ENCODE peak calls at places on chromosomes 6 and 20, in ten cellular contexts. L is PC-3, R is fibroblast of mammary gland, M is neural crest cell, I is fibroblast of pulmonary artery, N is HFFc6, D is choroid plexus epithelial cell, A is heart right ventricle, G is fibroblast of the aortic adventitia, E is activated B cell treated with CpG ODN at 0.5 μM for 24 hours. O is an unnamed sample.

GRCh38 chr6:4358414-4359107 is 223.2 kb upstream of the ECI2 start:
- DNase-seq in I (peak), E (no peak), M (peak), G (peak), A (peak), N (peak), L (peak), D (peak), R (peak), O (peak)

GRCh38 chr20:56359212-56360132 is 698 bp downstream of the FAM210B start:
- DNase-seq in G (peak), E (peak), I (peak), D (peak), A (peak), R (peak), N (peak), L (peak), M (peak), O (peak)

GRCh38 chr20:57401565-57401918 is 10.3 kb downstream of the RBM38 start:
- DNase-seq in A (no peak), L (no peak), E (no peak), D (no peak), I (no peak), R (no peak), M (no peak), G (no peak), N (no peak), O (no peak)

GRCh38 chr20:46398963-46399362 is 7.5 kb downstream of the ELMO2 start:
- DNase-seq in R (no peak), M (no peak), I (no peak), E (no peak), A (no peak), G (no peak), N (no peak), D (no peak), L (no peak), O (no peak)

GRCh38 chr20:41165001-41165882 is 27.9 kb downstream of the PLCG1 start:
- DNase-seq in R (no peak), A (no peak), N (no peak), E (no peak), D (no peak), G (no peak), I (no peak), M (no peak), L (no peak), O (no peak)

GRCh38 chr20:54123587-54124180 is 50.1 kb downstream of the CYP24A1 start:
- DNase-seq in L (peak), M (no peak), I (peak), E (no peak), D (peak), R (peak), N (peak), A (no peak), G (peak), O (peak)

GRCh38 chr6:71072508-71072907 is 115.6 kb upstream of the B3GAT2 start:
- DNase-seq in M (no peak), E (no peak), I (peak), A (no peak), L (no peak), N (no peak), R (peak), D (peak), G (no peak), O (peak)

GRCh38 chr6:20266851-20267608 is 54.8 kb upstream of the MBOAT1 start:
- DNase-seq in I (no peak), E (no peak), G (no peak), M (no peak), D (no peak), L (peak), A (no peak), R (no peak), N (no peak), O (no peak)

GRCh38 chr20:50285376-50286173 is 94.9 kb downstream of the CEBPB start:
- DNase-seq in M (no peak), R (peak), N (peak), D (peak), L (peak), I (peak), E (peak), G (peak), A (no peak), O (no peak)

GRCh38 chr6:21808045-21808470 is 214.5 kb downstream of the SOX4 start:
- DNase-seq in E (no peak), L (peak), D (peak), A (peak), I (peak), M (no peak), R (peak), G (peak), N (peak), O (peak)

GRCh38 chr6:89284081-89284480 is 31.0 kb downstream of the GABRR2 start:
- DNase-seq in N (no peak), D (no peak), G (no peak), A (no peak), I (no peak), L (no peak), M (no peak), E (no peak), R (no peak), O (no peak)

GRCh38 chr20:17565164-17565845 is 4.6 kb upstream of the DSTN start:
- DNase-seq in I (no peak), R (no peak), N (peak), A (no peak), D (peak), L (peak), E (no peak), M (no peak), G (no peak), O (no peak)

DNA sequence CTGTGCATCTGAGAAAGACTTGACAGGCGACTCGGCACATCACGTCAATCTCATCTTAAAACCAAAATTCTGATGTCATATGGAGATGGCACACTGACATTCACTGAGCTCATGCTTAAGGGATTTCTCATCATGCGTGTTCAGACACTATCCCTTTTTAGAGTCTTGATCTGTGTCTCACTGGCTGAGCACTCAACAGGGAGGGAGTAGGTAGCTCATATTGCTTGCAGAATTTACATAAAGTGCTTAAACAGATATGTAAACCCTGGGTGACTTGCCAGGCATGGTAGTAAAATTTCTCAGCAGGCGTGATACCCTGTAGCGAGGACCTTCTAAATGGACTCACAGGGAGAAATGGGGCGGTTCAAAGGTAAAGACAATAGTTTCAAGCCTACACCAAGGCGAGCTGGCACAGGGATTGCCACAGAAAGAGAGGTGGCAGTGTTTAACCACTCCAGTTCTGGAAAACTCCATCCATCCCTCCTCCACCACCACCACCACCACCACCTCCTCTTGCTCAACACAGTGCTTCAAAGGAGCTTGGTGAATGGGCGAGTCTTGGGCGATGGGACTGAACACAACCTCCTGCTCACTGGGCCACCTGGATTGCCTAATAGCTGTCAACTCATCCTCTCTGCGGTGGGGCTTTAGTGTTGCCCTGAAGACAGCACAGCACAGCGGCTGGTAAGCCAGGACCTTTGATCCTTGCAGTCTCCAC is 330.4 kb downstream of the TFAP2A start:
- DNase-seq in E (no peak), I (no peak), M (no peak), R (no peak), L (peak), N (no peak), A (no peak), D (no peak), G (no peak), O (no peak)
- TF ChIP-seq CTCF in E (no peak), I (no peak), M (no peak), R (no peak), L (peak), N (no peak), A (no peak), D (no peak), G (no peak), O (no peak)

GRCh38 chr6:125301435-125302391 is at the start of gene HDDC2:
- DNase-seq in R (peak), M (peak), G (peak), D (peak), E (peak), L (peak), N (peak), A (peak), I (peak), O (peak)
- TF ChIP-seq CTCF in R (no peak), M (no peak), G (no peak), D (no peak), E (no peak), L (no peak), N (no peak), A (no peak), I (no peak), O (no peak)

DNA sequence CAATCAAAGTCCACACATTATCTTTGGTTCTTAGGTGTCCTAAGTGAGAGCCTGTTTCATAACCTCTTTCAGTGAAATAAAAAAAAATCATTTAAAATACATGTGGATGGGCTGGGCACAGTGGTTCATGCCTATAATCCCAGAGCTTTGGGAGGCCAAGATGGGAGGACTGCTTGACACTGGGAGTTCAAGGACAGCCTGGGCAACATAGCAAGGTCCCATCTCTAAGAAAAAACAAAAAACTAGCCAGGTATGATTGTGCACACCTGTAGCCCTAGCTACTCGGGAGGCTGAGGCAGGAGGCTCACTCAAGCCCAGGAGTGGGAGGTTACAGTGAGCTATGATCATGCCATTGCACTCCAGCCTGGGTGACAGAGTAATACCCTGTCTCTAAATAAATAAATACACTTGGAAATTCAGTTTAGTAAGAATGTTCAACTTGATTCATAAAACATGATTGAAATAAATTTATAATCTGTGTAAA is 3.6 kb downstream of the MPC1 start:
- DNase-seq in M (no peak), E (no peak), N (no peak), R (no peak), L (no peak), I (no peak), A (no peak), G (no peak), D (no peak), O (no peak)
- TF ChIP-seq CTCF in M (no peak), E (no peak), N (no peak), R (no peak), L (no peak), I (no peak), A (no peak), G (no peak), D (no peak), O (no peak)

GRCh38 chr6:153034139-153034538 is 31.6 kb upstream of the MTRF1L start:
- DNase-seq in G (no peak), I (no peak), R (no peak), D (no peak), M (no peak), L (no peak), N (no peak), E (no peak), A (no peak), O (no peak)

GRCh38 chr6:153028261-153028660 is 25.8 kb upstream of the MTRF1L start:
- DNase-seq in I (peak), R (no peak), E (no peak), D (no peak), L (no peak), M (no peak), G (peak), N (no peak), A (no peak), O (peak)

GRCh38 chr6:153031335-153031955 is 28.9 kb upstream of the MTRF1L start:
- DNase-seq in I (peak), L (peak), M (no peak), E (no peak), R (peak), G (peak), A (no peak), N (no peak), D (peak), O (no peak)

GRCh38 chr6:153028963-153029362 is 26.5 kb upstream of the MTRF1L start:
- DNase-seq in A (no peak), E (no peak), D (no peak), L (no peak), I (no peak), M (no peak), G (no peak), N (no peak), R (no peak), O (no peak)

DNA sequence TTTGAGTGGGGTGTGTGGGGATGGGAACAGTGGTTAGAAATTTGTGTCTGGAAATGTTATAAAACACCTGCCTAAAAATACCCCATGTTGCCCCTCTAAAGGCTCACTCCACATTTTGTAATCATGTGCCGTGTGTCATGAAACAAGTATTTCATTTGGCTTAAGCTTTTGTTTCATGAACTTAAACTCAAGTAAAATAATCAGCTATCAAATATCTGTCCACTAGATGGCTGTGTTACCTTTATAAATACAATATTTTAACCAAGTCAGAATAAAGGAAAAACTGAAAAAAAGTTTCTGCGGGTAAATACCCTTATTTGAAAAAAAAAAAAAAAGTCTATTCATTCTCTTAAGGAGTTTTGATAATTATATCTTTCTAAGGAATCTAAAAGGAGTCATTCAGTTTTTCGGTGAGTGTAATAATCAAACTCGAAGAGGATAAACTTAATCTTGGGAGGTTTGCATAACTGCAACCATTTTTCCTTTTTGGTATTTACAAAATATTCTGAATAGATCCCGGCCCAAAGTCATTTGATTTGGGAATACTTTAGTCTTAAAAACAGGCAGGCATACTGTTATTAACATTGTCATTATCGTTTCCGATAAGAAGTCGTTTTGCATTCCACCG is 29.9 kb upstream of the MTRF1L start:
- DNase-seq in A (no peak), R (peak), L (peak), E (no peak), I (peak), M (no peak), D (peak), G (peak), N (peak), O (no peak)
- TF ChIP-seq CTCF in A (peak), R (peak), L (peak), E (no peak), I (peak), M (peak), D (peak), G (peak), N (peak), O (peak)

GRCh38 chr6:44101832-44102231 is 25.4 kb downstream of the MRPL14 start:
- DNase-seq in R (no peak), E (no peak), N (no peak), M (no peak), L (no peak), D (no peak), I (no peak), G (no peak), A (no peak), O (no peak)
- TF ChIP-seq CTCF in R (no peak), E (no peak), N (no peak), M (no peak), L (no peak), D (no peak), I (no peak), G (no peak), A (no peak), O (no peak)

O was measured in brain microvascular endothelial cell.